ENCODE peak calls at places on chromosomes 4 and X, in nine cellular contexts. D is T-helper 2 cell, S is adrenal gland, C is NCI-H2029 treated with DMSO at 0.1 percent for 48 hours, B is NCI-H748 treated with DMSO at 0.1 percent for 48 hours, R is GM03348, A is choroid plexus epithelial cell, U is occipital lobe, W is ELR. G is an unnamed sample.

GRCh38 chrX:81378550-81378949 is 176.6 kb downstream of the SH3BGRL start:
- DNase-seq in D (no peak), S (no peak), C (no peak), B (no peak), R (no peak), A (no peak), U (no peak), W (no peak), G (no peak)

GRCh38 chr4:119314356-119314755 is 7.6 kb downstream of the FABP2 start:
- DNase-seq in D (no peak), S (peak; percentile 14), C (no peak), B (peak; percentile 45), R (peak; percentile 29), A (peak; percentile 77), U (peak; percentile 2), W (peak; percentile 65), G (peak; percentile 54)

GRCh38 chr4:187692626-187693025 is 302.9 kb upstream of the ZFP42 start:
- DNase-seq in D (no peak), S (no peak), C (no peak), B (no peak), R (no peak), A (no peak), U (no peak), W (no peak), G (no peak)

GRCh38 chr4:14223461-14223860 is 595.9 kb upstream of the BOD1L1 start:
- DNase-seq in D (no peak), S (no peak), C (no peak), B (no peak), R (no peak), A (no peak), U (no peak), W (no peak), G (no peak)

GRCh38 chr4:8600686-8601085 is 8.1 kb downstream of the CPZ start:
- DNase-seq in D (no peak), S (no peak), C (no peak), B (no peak), R (no peak), A (no peak), U (no peak), W (no peak), G (no peak)

GRCh38 chr4:100360211-100360610 is 157.6 kb downstream of the EMCN start:
- DNase-seq in D (no peak), S (no peak), C (no peak), B (no peak), R (no peak), A (no peak), U (no peak), W (no peak), G (no peak)

GRCh38 chrX:48904626-48905025 is 6.8 kb downstream of the SLC35A2 start:
- DNase-seq in D (no peak), S (no peak), C (no peak), B (no peak), R (no peak), A (no peak), U (no peak), W (no peak), G (no peak)

GRCh38 chrX:67544871-67545771 is 1.3 kb downstream of the AR start:
- DNase-seq in D (no peak), S (peak; percentile 36), C (no peak), B (no peak), R (peak; percentile 13), A (peak; percentile 16), U (no peak), W (peak; percentile 65), G (peak; percentile 38)

GRCh38 chrX:49273181-49273727 is 3.7 kb downstream of the PPP1R3F start:
- DNase-seq in D (no peak), S (no peak), C (no peak), B (no peak), R (no peak), A (no peak), U (no peak), W (no peak), G (no peak)

GRCh38 chrX:24702362-24703184 is 8.9 kb downstream of the POLA1 start:
- DNase-seq in D (no peak), S (no peak), C (no peak), B (no peak), R (no peak), A (no peak), U (no peak), W (no peak), G (no peak)

GRCh38 chr4:40264995-40265909 is 68.4 kb downstream of the RHOH start:
- DNase-seq in D (no peak), S (no peak), C (no peak), B (no peak), R (no peak), A (peak; percentile 59), U (no peak), W (no peak), G (no peak)

GRCh38 chr4:74039065-74039763 is 725 bp upstream of the CXCL3 start:
- DNase-seq in D (no peak), S (no peak), C (no peak), B (no peak), R (peak; percentile 12), A (peak; percentile 55), U (no peak), W (no peak), G (no peak)

GRCh38 chr4:17811078-17811603 is 362 bp downstream of the NCAPG start:
- DNase-seq in D (no peak), S (peak; percentile 19), C (no peak), B (no peak), R (no peak), A (no peak), U (no peak), W (peak; percentile 47), G (no peak)

GRCh38 chr4:154743683-154744340 is at the start of gene LRAT:
- DNase-seq in D (peak; percentile 24), S (peak; percentile 21), C (no peak), B (peak; percentile 37), R (peak; percentile 48), A (no peak), U (no peak), W (no peak), G (no peak)

GRCh38 chrX:13875572-13875971 is 58.7 kb upstream of the GPM6B start:
- DNase-seq in D (no peak), S (no peak), C (no peak), B (no peak), R (no peak), A (no peak), U (no peak), W (no peak), G (no peak)

GRCh38 chrX:49192722-49193328 is 6.7 kb upstream of the PRICKLE3 start:
- DNase-seq in D (no peak), S (no peak), C (no peak), B (no peak), R (peak; percentile 23), A (peak; percentile 58), U (no peak), W (peak; percentile 46), G (no peak)

GRCh38 chr4:159002950-159003349 is 99.9 kb upstream of the RAPGEF2 start:
- DNase-seq in D (no peak), S (no peak), C (no peak), B (no peak), R (no peak), A (peak; percentile 90), U (no peak), W (peak; percentile 43), G (no peak)

GRCh38 chrX:136347706-136348105 is 46.9 kb downstream of the ADGRG4 start:
- DNase-seq in D (no peak), S (no peak), C (no peak), B (no peak), R (no peak), A (no peak), U (no peak), W (no peak), G (no peak)

GRCh38 chrX:41779941-41780340 is 56.0 kb downstream of the GPR82 start:
- DNase-seq in D (no peak), S (no peak), C (no peak), B (peak; percentile 15), R (no peak), A (no peak), U (no peak), W (no peak), G (no peak)

GRCh38 chr4:100095729-100096595 is 94.3 kb downstream of the DDIT4L start:
- DNase-seq in D (peak; percentile 13), S (peak; percentile 84), C (no peak), B (peak; percentile 33), R (peak; percentile 77), A (peak; percentile 86), U (peak; percentile 13), W (peak; percentile 82), G (peak; percentile 75)

GRCh38 chr4:18645356-18645755 is 623.8 kb upstream of the LCORL start:
- DNase-seq in D (no peak), S (no peak), C (no peak), B (no peak), R (no peak), A (peak; percentile 1), U (no peak), W (no peak), G (no peak)

GRCh38 chrX:120697053-120697452 is 67.2 kb upstream of the C1GALT1C1 start:
- DNase-seq in D (peak; percentile 3), S (no peak), C (no peak), B (no peak), R (no peak), A (no peak), U (no peak), W (no peak), G (no peak)

GRCh38 chrX:70292788-70293187 is 2.9 kb downstream of the KIF4A start:
- DNase-seq in D (no peak), S (no peak), C (no peak), B (no peak), R (peak; percentile 13), A (peak; percentile 31), U (no peak), W (peak; percentile 2), G (no peak)

G was measured in HFFc6.